ENCODE peak calls at places on chromosomes 1 and 21, in five cellular contexts. K is heart left ventricle, D is left ventricle myocardium inferior, E is fibroblast of lung, F is heart right ventricle. R is an unnamed sample.

GRCh38 chr1:201648911-201649775 is 110.2 kb downstream of the NAV1 start:
- DNase-seq in K (peak), D (peak), E (peak), F (no peak), R (no peak)

GRCh38 chr1:215623162-215623561 is 56.1 kb downstream of the KCTD3 start:
- DNase-seq in K (no peak), D (no peak), E (peak), F (no peak), R (no peak)

GRCh38 chr1:227961651-227962050 is 13.9 kb upstream of the WNT9A start:
- DNase-seq in K (no peak), D (no peak), E (no peak), F (no peak), R (no peak)

GRCh38 chr1:166378805-166379204 is 212.0 kb upstream of the FAM78B start:
- DNase-seq in K (no peak), D (no peak), E (no peak), F (no peak), R (no peak)

GRCh38 chr1:219507432-219507831 is 105.5 kb downstream of the ZC3H11B start:
- DNase-seq in K (no peak), D (no peak), E (peak), F (no peak), R (peak)

GRCh38 chr1:244854865-244855578 is 9.3 kb downstream of the HNRNPU start:
- DNase-seq in K (no peak), D (no peak), E (no peak), F (no peak), R (no peak)

GRCh38 chr1:150281221-150281757 is 1.1 kb upstream of the CIART start:
- DNase-seq in K (peak), D (peak), E (peak), F (peak), R (peak)

GRCh38 chr1:9436258-9436657 is 103.0 kb upstream of the SLC25A33 start:
- DNase-seq in K (no peak), D (no peak), E (no peak), F (no peak), R (no peak)

GRCh38 chr1:218486108-218486507 is 141.0 kb downstream of the TGFB2 start:
- DNase-seq in K (no peak), D (no peak), E (no peak), F (no peak), R (no peak)

GRCh38 chr1:53011175-53011574 is 50.8 kb upstream of the PODN start:
- DNase-seq in K (no peak), D (no peak), E (no peak), F (no peak), R (no peak)

GRCh38 chr1:184143449-184143848 is 91.9 kb downstream of the TSEN15 start:
- DNase-seq in K (no peak), D (no peak), E (peak), F (no peak), R (no peak)

GRCh38 chr1:33268927-33269610 is 12.8 kb downstream of the ZNF362 start:
- DNase-seq in K (no peak), D (no peak), E (no peak), F (no peak), R (no peak)

GRCh38 chr1:29679828-29680558 is 443.7 kb downstream of the PTPRU start:
- DNase-seq in K (no peak), D (no peak), E (no peak), F (no peak), R (no peak)

GRCh38 chr1:208170252-208170651 is 73.9 kb downstream of the PLXNA2 start:
- DNase-seq in K (peak), D (no peak), E (no peak), F (peak), R (no peak)

GRCh38 chr1:235826102-235826854 is 40.4 kb downstream of the LYST start:
- DNase-seq in K (no peak), D (no peak), E (no peak), F (no peak), R (no peak)

GRCh38 chr1:56074357-56074717 is 505.0 kb downstream of the PLPP3 start:
- DNase-seq in K (no peak), D (no peak), E (no peak), F (peak), R (no peak)

GRCh38 chr1:47686731-47687617 is 249.1 kb downstream of the FOXD2 start:
- DNase-seq in K (no peak), D (no peak), E (no peak), F (no peak), R (no peak)

GRCh38 chr1:83508485-83509151 is 490.3 kb downstream of the TTLL7 start:
- DNase-seq in K (peak), D (no peak), E (peak), F (peak), R (peak)

GRCh38 chr1:166164995-166165660 is 1.7 kb downstream of the FAM78B start:
- DNase-seq in K (peak), D (peak), E (peak), F (peak), R (peak)

GRCh38 chr1:219391297-219391696 is 217.6 kb downstream of the LYPLAL1 start:
- DNase-seq in K (no peak), D (no peak), E (no peak), F (no peak), R (peak)

GRCh38 chr1:224458296-224458695 is 23.7 kb upstream of the WDR26 start:
- DNase-seq in K (no peak), D (no peak), E (no peak), F (no peak), R (no peak)

GRCh38 chr1:107264561-107264960 is 123.7 kb downstream of the NTNG1 start:
- DNase-seq in K (no peak), D (no peak), E (peak), F (no peak), R (no peak)

GRCh38 chr21:26753822-26754221 is 91.4 kb downstream of the ADAMTS1 start:
- DNase-seq in K (no peak), D (no peak), E (no peak), F (no peak), R (no peak)

GRCh38 chr21:15009964-15010363 is 54.8 kb downstream of the NRIP1 start:
- DNase-seq in K (no peak), D (no peak), E (peak), F (no peak), R (no peak)

GRCh38 chr1:94989911-94990463 is 63.1 kb upstream of the CNN3 start:
- DNase-seq in K (no peak), D (no peak), E (no peak), F (peak), R (no peak)

GRCh38 chr1:32044246-32044645 is 28.5 kb upstream of the TMEM39B start:
- DNase-seq in K (no peak), D (no peak), E (no peak), F (no peak), R (no peak)

GRCh38 chr1:110615548-110616130 is 9.5 kb upstream of the KCNA2 start:
- DNase-seq in K (peak), D (peak), E (peak), F (peak), R (peak)

GRCh38 chr1:247146671-247147070 is 25.1 kb downstream of the ZNF124 start:
- DNase-seq in K (no peak), D (no peak), E (no peak), F (no peak), R (no peak)

GRCh38 chr1:12464627-12465056 is 153.4 kb downstream of the DHRS3 start:
- DNase-seq in K (peak), D (no peak), E (peak), F (no peak), R (no peak)

GRCh38 chr1:93584238-93585003 is 97.2 kb downstream of the BCAR3 start:
- DNase-seq in K (no peak), D (no peak), E (no peak), F (no peak), R (no peak)

GRCh38 chr1:36975642-36976041 is 58.7 kb downstream of the GRIK3 start:
- DNase-seq in K (no peak), D (no peak), E (no peak), F (no peak), R (no peak)

GRCh38 chr1:61412601-61413000 is 312.3 kb downstream of the TM2D1 start:
- DNase-seq in K (no peak), D (no peak), E (no peak), F (no peak), R (no peak)

GRCh38 chr1:96721382-96722160 is at the start of gene PTBP2:
- DNase-seq in K (peak), D (peak), E (peak), F (peak), R (peak)

GRCh38 chr1:163747261-163747660 is 425.5 kb downstream of the NUF2 start:
- DNase-seq in K (no peak), D (no peak), E (no peak), F (no peak), R (no peak)

GRCh38 chr1:35115459-35116383 is 36.5 kb downstream of the ZMYM1 start:
- DNase-seq in K (no peak), D (no peak), E (peak), F (no peak), R (no peak)

GRCh38 chr1:107936498-107937481 is 28.2 kb downstream of the VAV3 start:
- DNase-seq in K (peak), D (no peak), E (peak), F (peak), R (peak)

GRCh38 chr1:9258629-9259028 is 24.1 kb downstream of the H6PD start:
- DNase-seq in K (no peak), D (no peak), E (no peak), F (no peak), R (no peak)

GRCh38 chr21:45011911-45012660 is 62.3 kb upstream of the ADARB1 start:
- DNase-seq in K (peak), D (peak), E (peak), F (no peak), R (no peak)
- TF ChIP-seq CTCF in K (no peak), D (no peak), E (no peak), F (peak), R (no peak)

GRCh38 chr1:43454270-43455011 is 710 bp upstream of the HYI start:
- DNase-seq in K (peak), D (peak), E (peak), F (peak), R (peak)
- H3K4me3 ChIP-seq in K (peak), D (peak), E (peak), F (peak), R (peak)

GRCh38 chr1:44375547-44375946 is 20.5 kb upstream of the ERI3 start:
- DNase-seq in K (no peak), D (no peak), E (no peak), F (no peak), R (no peak)

GRCh38 chr1:44380666-44381177 is 24.3 kb upstream of the RNF220 start:
- DNase-seq in K (no peak), D (no peak), E (no peak), F (no peak), R (peak)

DNA sequence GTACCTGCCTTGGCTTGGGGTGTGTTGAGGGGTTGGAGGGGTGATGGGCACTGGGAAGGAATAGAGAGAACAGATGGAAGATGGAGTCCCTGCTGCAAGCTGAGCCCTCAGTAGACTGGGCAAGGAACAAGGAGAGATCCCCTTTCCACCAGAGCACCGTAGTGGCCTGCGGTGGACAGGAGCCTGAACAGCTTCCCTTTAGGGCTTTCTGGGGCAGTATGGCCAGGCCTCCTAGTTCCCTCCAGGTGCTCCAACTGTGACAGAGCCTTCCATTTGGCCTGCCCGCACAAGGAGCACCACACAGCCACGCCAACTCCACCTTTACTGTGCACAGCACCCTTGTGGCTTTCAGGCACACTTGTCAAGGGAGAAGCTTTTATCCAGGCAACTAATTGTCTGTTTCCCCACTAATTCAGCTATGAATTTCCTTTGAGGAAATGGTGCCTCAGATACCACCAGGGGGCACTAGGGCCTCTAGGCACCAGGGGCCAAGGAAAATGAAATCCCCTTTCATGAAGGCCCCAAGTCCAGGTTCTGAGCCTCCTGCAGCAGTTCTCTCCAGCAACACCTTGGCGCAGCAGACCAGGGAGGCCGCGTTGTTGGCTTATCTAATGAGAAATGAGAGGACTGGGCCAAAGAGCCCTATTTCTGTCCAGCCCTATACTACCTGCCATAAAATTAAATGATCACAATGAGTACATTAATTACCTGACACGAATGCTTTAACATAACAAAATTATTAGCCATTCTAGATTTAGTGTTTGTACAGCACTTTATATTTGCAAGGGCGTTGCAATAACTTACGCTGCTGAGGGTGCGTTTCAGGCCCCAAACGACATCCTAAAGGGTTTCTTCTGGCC is 23.1 kb upstream of the ERI3 start:
- DNase-seq in K (peak), D (peak), E (peak), F (peak), R (peak)
- TF ChIP-seq CTCF in K (peak), D (peak), E (peak), F (peak), R (peak)

DNA sequence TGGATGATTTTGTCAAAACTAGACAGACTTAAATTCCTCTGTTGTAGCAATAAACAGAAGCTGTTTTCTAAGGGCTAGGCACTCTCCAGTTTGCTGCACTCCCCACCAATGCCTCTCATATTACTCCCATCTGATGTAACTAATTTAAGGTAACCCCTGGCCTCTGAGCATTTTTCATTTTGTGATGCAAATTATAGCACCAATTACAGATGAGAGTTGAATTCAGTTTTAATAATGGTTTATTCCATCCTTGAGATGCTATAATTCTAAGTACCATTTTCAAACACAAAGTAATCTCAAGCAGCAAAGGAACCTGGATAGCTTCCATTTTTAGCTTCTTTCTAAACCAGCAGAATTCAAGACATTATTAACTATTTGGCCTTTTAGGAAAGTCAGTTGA is 280.4 kb upstream of the DAB1 start:
- DNase-seq in K (no peak), D (no peak), E (no peak), F (no peak), R (no peak)
- H3K4me3 ChIP-seq in K (no peak), D (no peak), E (no peak), F (no peak), R (no peak)

GRCh38 chr21:42010507-42011493 is 640 bp upstream of the ZBTB21 start:
- DNase-seq in K (no peak), D (no peak), E (no peak), F (no peak), R (peak)
- TF ChIP-seq CTCF in K (no peak), D (peak), E (peak), F (no peak), R (no peak)

GRCh38 chr21:45069085-45069484 is 5.3 kb upstream of the ADARB1 start:
- DNase-seq in K (no peak), D (no peak), E (no peak), F (no peak), R (no peak)
- H3K4me3 ChIP-seq in K (no peak), D (no peak), E (no peak), F (no peak), R (no peak)

GRCh38 chr1:189149547-189150375 is 1327.9 kb downstream of the BRINP3 start:
- DNase-seq in K (no peak), D (no peak), E (no peak), F (no peak), R (peak)
- TF ChIP-seq CTCF in K (no peak), D (no peak), E (no peak), F (no peak), R (peak)